ENCODE peak calls at places on chromosome 10, in ten cellular contexts. B is lower lobe of right lung; J is CD8-positive, alpha-beta T cell; C is aorta; P is H7; A is heart left ventricle; L is SK-N-SH; N is cardiac muscle cell; D is heart right ventricle; M is esophagus squamous epithelium. T is an unnamed sample.

GRCh38 chr10:43671659-43672555 is 23.2 kb upstream of the ZNF32 start:
- DNase-seq in C (no peak), J (peak; percentile 40), M (no peak), A (peak; percentile 64), L (peak; percentile 78), D (no peak), N (peak; percentile 89), B (no peak), P (peak; percentile 87), T (peak; percentile 83)

GRCh38 chr10:59622320-59622901 is 87.2 kb downstream of the SLC16A9 start:
- DNase-seq in A (peak; percentile 28), B (peak; percentile 57), D (peak; percentile 21), J (no peak), M (no peak), L (peak; percentile 46), N (peak; percentile 70), P (peak; percentile 26), C (no peak), T (peak; percentile 82)

GRCh38 chr10:17425584-17426262 is 28.7 kb downstream of the ST8SIA6 start:
- DNase-seq in N (no peak), B (no peak), A (no peak), M (no peak), D (no peak), C (no peak), J (peak; percentile 12), P (no peak), L (no peak), T (no peak)

GRCh38 chr10:63588436-63589180 is 67.4 kb downstream of the REEP3 start:
- DNase-seq in P (no peak), C (no peak), J (no peak), D (no peak), M (no peak), L (no peak), B (no peak), N (peak; percentile 44), A (no peak), T (peak; percentile 16)

GRCh38 chr10:6233725-6234277 is 31.1 kb downstream of the PFKFB3 start:
- DNase-seq in D (no peak), N (no peak), L (no peak), C (no peak), J (no peak), P (no peak), A (no peak), M (no peak), B (no peak), T (no peak)

GRCh38 chr10:80516506-80517075 is 21.1 kb upstream of the SH2D4B start:
- DNase-seq in L (no peak), N (no peak), M (no peak), B (no peak), D (no peak), A (no peak), J (no peak), P (no peak), C (peak; percentile 45), T (no peak)

GRCh38 chr10:29658984-29659769 is 24.4 kb upstream of the SVIL start:
- DNase-seq in P (no peak), N (no peak), M (no peak), B (peak; percentile 67), A (peak; percentile 17), C (peak; percentile 87), L (no peak), D (no peak), J (peak; percentile 47), T (peak; percentile 86)

GRCh38 chr10:70950062-70950461 is 61.7 kb upstream of the PCBD1 start:
- DNase-seq in B (no peak), M (no peak), N (peak; percentile 64), D (no peak), J (no peak), L (no peak), A (no peak), C (no peak), P (no peak), T (no peak)

DNA sequence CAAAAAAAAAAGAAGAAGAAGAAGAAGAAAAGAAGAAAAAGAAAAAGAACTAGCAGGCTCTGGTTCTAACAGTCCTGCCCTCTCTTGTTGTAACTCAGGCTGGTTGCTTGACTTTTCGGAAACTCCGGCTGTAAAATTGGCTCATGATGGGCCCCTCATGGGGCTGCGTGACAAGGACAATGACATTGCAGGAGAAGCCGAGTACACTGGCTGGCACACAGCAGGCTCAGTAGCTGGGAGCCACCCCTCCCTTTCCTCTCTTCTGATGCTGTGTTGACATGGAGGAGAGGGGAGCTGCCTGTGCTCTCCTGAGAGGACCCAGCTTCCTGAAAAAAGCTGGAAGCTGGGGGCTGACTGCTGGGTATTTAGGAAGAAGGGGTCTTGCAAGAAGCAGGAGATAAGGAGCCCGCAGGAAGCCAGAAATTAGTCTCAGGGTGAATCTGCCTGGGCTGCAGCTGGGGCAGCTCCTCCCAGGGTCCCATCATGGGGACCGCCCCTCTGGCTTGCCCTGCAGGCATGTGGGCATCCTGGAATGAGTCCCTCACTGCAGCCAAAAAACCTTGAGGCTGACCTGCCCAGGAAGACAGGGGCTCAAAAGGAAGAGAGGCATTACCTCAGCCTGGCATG is 14.6 kb upstream of the GPR26 start:
- DNase-seq in C (no peak), B (no peak), D (no peak), N (no peak), A (no peak), L (no peak), P (no peak), J (no peak), M (no peak), T (no peak)
- H3K36me3 ChIP-seq in C (no peaks in the 10 kb centered on the region), B (no peaks in the 10 kb centered on the region), D (no peaks in the 10 kb centered on the region), N (no peaks in the 10 kb centered on the region), A (no peaks in the 10 kb centered on the region), L (no peaks in the 10 kb centered on the region), P (no peaks in the 10 kb centered on the region), J (no peaks in the 10 kb centered on the region), M (no peaks in the 10 kb centered on the region), T (no peaks in the 10 kb centered on the region)

GRCh38 chr10:110900983-110901382 is 18.0 kb downstream of the BBIP1 start:
- DNase-seq in B (no peak), D (no peak), A (no peak), P (no peak), M (no peak), L (no peak), N (no peak), C (no peak), J (no peak), T (no peak)
- H3K36me3 ChIP-seq in B (peaks cover 53% of the 10 kb centered on the region), D (no peaks in the 10 kb centered on the region), A (peaks cover 74% of the 10 kb centered on the region), P (no peaks in the 10 kb centered on the region), M (no peaks in the 10 kb centered on the region), L (peaks cover 58% of the 10 kb centered on the region), N (peaks cover 41% of the 10 kb centered on the region), C (peaks cover 5% of the 10 kb centered on the region), J (peaks cover 20% of the 10 kb centered on the region), T (peaks cover under 1% of the 10 kb centered on the region)

GRCh38 chr10:13521021-13521420 is 7.8 kb downstream of the BEND7 start:
- DNase-seq in L (no peak), C (no peak), J (no peak), B (no peak), P (no peak), N (no peak), M (no peak), A (no peak), D (no peak), T (no peak)
- H3K36me3 ChIP-seq in L (peaks cover 18% of the 10 kb centered on the region), C (peaks cover 2% of the 10 kb centered on the region), J (no peaks in the 10 kb centered on the region), B (peaks cover 11% of the 10 kb centered on the region), P (no peaks in the 10 kb centered on the region), N (no peaks in the 10 kb centered on the region), M (no peaks in the 10 kb centered on the region), A (peaks cover 17% of the 10 kb centered on the region), D (no peaks in the 10 kb centered on the region), T (no peaks in the 10 kb centered on the region)

GRCh38 chr10:68795886-68796532 is 31.3 kb upstream of the STOX1 start:
- DNase-seq in M (no peak), P (no peak), B (no peak), N (no peak), L (no peak), A (no peak), D (no peak), C (no peak), J (no peak), T (no peak)

GRCh38 chr10:68792115-68792514 is 35.2 kb upstream of the STOX1 start:
- DNase-seq in C (no peak), L (no peak), N (no peak), B (no peak), M (no peak), A (no peak), J (no peak), P (no peak), D (no peak), T (no peak)

GRCh38 chr10:68784476-68784875 is 42.9 kb upstream of the STOX1 start:
- DNase-seq in M (no peak), C (no peak), A (no peak), B (no peak), L (no peak), D (no peak), J (no peak), P (no peak), N (no peak), T (no peak)

GRCh38 chr10:68787813-68788212 is 39.5 kb upstream of the STOX1 start:
- DNase-seq in P (no peak), L (no peak), N (no peak), C (no peak), B (no peak), A (no peak), D (no peak), J (no peak), M (no peak), T (no peak)

DNA sequence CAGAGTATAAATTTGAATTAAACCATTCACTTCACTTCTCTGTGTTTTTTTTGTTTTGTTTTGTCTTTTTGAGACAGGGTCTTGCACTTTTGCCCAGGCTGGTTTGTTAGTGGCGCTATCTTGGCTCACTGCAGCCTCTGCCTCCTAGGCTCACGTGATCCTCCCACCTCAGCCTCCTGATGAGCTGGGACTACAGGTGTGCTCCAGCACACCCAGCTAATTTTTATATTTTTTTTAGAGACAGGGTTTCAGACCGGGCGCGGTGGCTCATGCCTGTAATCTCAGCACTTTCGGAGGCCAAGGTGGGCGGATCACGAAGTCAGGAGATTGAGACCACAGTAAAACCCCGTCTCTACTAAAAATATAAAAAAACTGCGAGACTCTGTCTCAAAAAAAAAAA is 36.9 kb upstream of the STOX1 start:
- DNase-seq in B (no peak), A (no peak), L (no peak), P (no peak), J (no peak), M (no peak), C (no peak), D (no peak), N (no peak), T (no peak)
- H3K36me3 ChIP-seq in B (peaks cover 100% of the 10 kb centered on the region), A (peaks cover 99% of the 10 kb centered on the region), L (peaks cover 40% of the 10 kb centered on the region), P (peaks cover 26% of the 10 kb centered on the region), J (peaks cover 41% of the 10 kb centered on the region), M (peaks cover 8% of the 10 kb centered on the region), C (peaks cover under 1% of the 10 kb centered on the region), D (peaks cover 10% of the 10 kb centered on the region), N (peaks cover 74% of the 10 kb centered on the region), T (no peaks in the 10 kb centered on the region)

T was measured in hepatocyte.